ENCODE peak calls at places on chromosome 5, in seven cellular contexts. One of them, this sample, is unnamed.

GRCh38 chr5:54311178-54311811 is 922 bp upstream of the ARL15 start:
- DNase-seq in AG04450: no peak
- DNase-seq in GM12865: peak; percentile 22
- DNase-seq in GM06990: peak; percentile 9
- DNase-seq in tibial nerve: no peak
- DNase-seq in fibroblast of lung: peak; percentile 47
- DNase-seq in lung: no peak
- DNase-seq in this sample: no peak

GRCh38 chr5:160271396-160271795 is 41.0 kb downstream of the CCNJL start:
- DNase-seq in AG04450: no peak
- DNase-seq in GM12865: peak; percentile 60
- DNase-seq in tibial nerve: no peak
- DNase-seq in lung: peak; percentile 40
- DNase-seq in GM06990: no peak
- DNase-seq in fibroblast of lung: no peak
- DNase-seq in this sample: no peak

GRCh38 chr5:40796487-40796889 is 1.7 kb downstream of the PRKAA1 start:
- DNase-seq in GM06990: no peak
- DNase-seq in lung: no peak
- DNase-seq in AG04450: no peak
- DNase-seq in tibial nerve: peak; percentile 29
- DNase-seq in GM12865: no peak
- DNase-seq in fibroblast of lung: peak; percentile 90
- DNase-seq in this sample: no peak

GRCh38 chr5:87308024-87308423 is 40.3 kb downstream of the RASA1 start:
- DNase-seq in fibroblast of lung: no peak
- DNase-seq in tibial nerve: no peak
- DNase-seq in AG04450: no peak
- DNase-seq in GM06990: peak; percentile 24
- DNase-seq in GM12865: peak; percentile 69
- DNase-seq in lung: no peak
- DNase-seq in this sample: no peak

GRCh38 chr5:141492168-141492885 is 3.4 kb downstream of the PCDHGC5 start:
- DNase-seq in fibroblast of lung: no peak
- DNase-seq in lung: no peak
- DNase-seq in GM12865: peak; percentile 74
- DNase-seq in GM06990: peak; percentile 73
- DNase-seq in tibial nerve: no peak
- DNase-seq in AG04450: no peak
- DNase-seq in this sample: no peak

GRCh38 chr5:3362606-3362910 is 233.1 kb upstream of the IRX1 start:
- DNase-seq in AG04450: no peak
- DNase-seq in tibial nerve: no peak
- DNase-seq in GM12865: no peak
- DNase-seq in fibroblast of lung: no peak
- DNase-seq in GM06990: no peak
- DNase-seq in lung: no peak
- DNase-seq in this sample: no peak

GRCh38 chr5:59587489-59588337 is 305.8 kb downstream of the PDE4D start:
- DNase-seq in tibial nerve: no peak
- DNase-seq in GM06990: no peak
- DNase-seq in lung: peak; percentile 51
- DNase-seq in AG04450: peak; percentile 30
- DNase-seq in GM12865: no peak
- DNase-seq in fibroblast of lung: peak; percentile 82
- DNase-seq in this sample: peak; percentile 56

GRCh38 chr5:26757941-26758340 is 280.4 kb downstream of the CDH9 start:
- DNase-seq in fibroblast of lung: no peak
- DNase-seq in GM12865: no peak
- DNase-seq in tibial nerve: no peak
- DNase-seq in lung: no peak
- DNase-seq in AG04450: no peak
- DNase-seq in GM06990: no peak
- DNase-seq in this sample: no peak

GRCh38 chr5:119379929-119380328 is 24.1 kb downstream of the TNFAIP8 start:
- DNase-seq in tibial nerve: no peak
- DNase-seq in fibroblast of lung: no peak
- DNase-seq in AG04450: no peak
- DNase-seq in GM06990: no peak
- DNase-seq in lung: no peak
- DNase-seq in GM12865: no peak
- DNase-seq in this sample: no peak

GRCh38 chr5:158380661-158381060 is 521.7 kb upstream of the CLINT1 start:
- DNase-seq in GM12865: no peak
- DNase-seq in tibial nerve: no peak
- DNase-seq in GM06990: no peak
- DNase-seq in AG04450: no peak
- DNase-seq in fibroblast of lung: no peak
- DNase-seq in lung: no peak
- DNase-seq in this sample: no peak

GRCh38 chr5:123090641-123091257 is 1.7 kb downstream of the PRDM6 start:
- DNase-seq in AG04450: no peak
- DNase-seq in GM06990: no peak
- DNase-seq in tibial nerve: no peak
- DNase-seq in GM12865: no peak
- DNase-seq in lung: no peak
- DNase-seq in fibroblast of lung: no peak
- DNase-seq in this sample: no peak

GRCh38 chr5:95730011-95730700 is 980 bp upstream of the RHOBTB3 start:
- DNase-seq in fibroblast of lung: no peak
- DNase-seq in lung: no peak
- DNase-seq in GM06990: no peak
- DNase-seq in tibial nerve: no peak
- DNase-seq in GM12865: no peak
- DNase-seq in AG04450: no peak
- DNase-seq in this sample: no peak

GRCh38 chr5:67257063-67257462 is 60.5 kb upstream of the CD180 start:
- DNase-seq in GM12865: no peak
- DNase-seq in GM06990: no peak
- DNase-seq in tibial nerve: no peak
- DNase-seq in fibroblast of lung: no peak
- DNase-seq in lung: no peak
- DNase-seq in AG04450: no peak
- DNase-seq in this sample: no peak

GRCh38 chr5:51373880-51374523 is 9.2 kb upstream of the ISL1 start:
- DNase-seq in fibroblast of lung: no peak
- DNase-seq in GM06990: no peak
- DNase-seq in lung: no peak
- DNase-seq in AG04450: no peak
- DNase-seq in GM12865: no peak
- DNase-seq in tibial nerve: no peak
- DNase-seq in this sample: no peak

GRCh38 chr5:55866934-55867333 is 15.8 kb downstream of the IL31RA start:
- DNase-seq in GM06990: no peak
- DNase-seq in tibial nerve: no peak
- DNase-seq in AG04450: no peak
- DNase-seq in GM12865: no peak
- DNase-seq in lung: no peak
- DNase-seq in fibroblast of lung: no peak
- DNase-seq in this sample: no peak

GRCh38 chr5:147670815-147671214 is 111.7 kb downstream of the JAKMIP2 start:
- DNase-seq in AG04450: no peak
- DNase-seq in tibial nerve: no peak
- DNase-seq in lung: no peak
- DNase-seq in fibroblast of lung: no peak
- DNase-seq in GM06990: no peak
- DNase-seq in GM12865: no peak
- DNase-seq in this sample: no peak

GRCh38 chr5:147671365-147671764 is 111.2 kb downstream of the JAKMIP2 start:
- DNase-seq in GM06990: no peak
- DNase-seq in fibroblast of lung: no peak
- DNase-seq in tibial nerve: no peak
- DNase-seq in lung: no peak
- DNase-seq in GM12865: no peak
- DNase-seq in AG04450: no peak
- DNase-seq in this sample: no peak

GRCh38 chr5:147673276-147673675 is 109.3 kb downstream of the JAKMIP2 start:
- DNase-seq in lung: no peak
- DNase-seq in tibial nerve: no peak
- DNase-seq in GM12865: no peak
- DNase-seq in fibroblast of lung: no peak
- DNase-seq in AG04450: no peak
- DNase-seq in GM06990: no peak
- DNase-seq in this sample: no peak

GRCh38 chr5:147669113-147669869 is 113.2 kb downstream of the JAKMIP2 start:
- DNase-seq in GM06990: no peak
- DNase-seq in AG04450: no peak
- DNase-seq in GM12865: no peak
- DNase-seq in tibial nerve: no peak
- DNase-seq in lung: no peak
- DNase-seq in fibroblast of lung: no peak
- DNase-seq in this sample: no peak

GRCh38 chr5:147675168-147675567 is 107.4 kb downstream of the JAKMIP2 start:
- DNase-seq in lung: no peak
- DNase-seq in fibroblast of lung: no peak
- DNase-seq in GM06990: no peak
- DNase-seq in GM12865: no peak
- DNase-seq in tibial nerve: no peak
- DNase-seq in AG04450: no peak
- DNase-seq in this sample: no peak
- TF ChIP-seq CTCF in lung: no peak
- TF ChIP-seq CTCF in fibroblast of lung: no peak
- TF ChIP-seq CTCF in GM06990: no peak
- TF ChIP-seq CTCF in GM12865: no peak
- TF ChIP-seq CTCF in tibial nerve: no peak
- TF ChIP-seq CTCF in AG04450: no peak
- TF ChIP-seq CTCF in this sample: no peak

DNA sequence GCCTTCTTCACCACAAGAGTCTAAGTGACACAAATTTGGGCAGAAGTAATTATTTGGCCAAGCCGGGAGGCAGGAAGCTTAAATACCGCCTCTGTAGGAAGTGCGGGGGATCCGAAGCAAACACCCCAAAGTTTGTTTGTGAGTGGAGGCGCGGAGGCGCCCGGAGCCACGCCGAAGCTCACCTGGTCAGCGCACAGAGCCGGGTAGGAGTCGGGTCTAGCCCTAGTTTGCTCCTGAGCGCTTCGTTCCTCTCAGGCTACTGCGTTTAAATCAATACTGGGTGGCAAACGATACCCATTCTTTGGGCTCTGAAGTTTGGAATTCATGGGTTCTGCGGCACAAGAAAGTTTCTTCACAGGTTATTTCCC is 858 bp downstream of the MCC start:
- DNase-seq in tibial nerve: no peak
- DNase-seq in GM06990: peak; percentile 7
- DNase-seq in fibroblast of lung: peak; percentile 18
- DNase-seq in lung: no peak
- DNase-seq in AG04450: no peak
- DNase-seq in GM12865: no peak
- DNase-seq in this sample: no peak
- H3K4me3 ChIP-seq in tibial nerve: peak overlapping the region; percentile 66
- H3K4me3 ChIP-seq in GM06990: no peak overlapping the region
- H3K4me3 ChIP-seq in fibroblast of lung: peak overlapping the region; percentile 83
- H3K4me3 ChIP-seq in lung: no peak overlapping the region
- H3K4me3 ChIP-seq in AG04450: peak overlapping the region; percentile 92
- H3K4me3 ChIP-seq in GM12865: no peak overlapping the region
- H3K4me3 ChIP-seq in this sample: peak overlapping the region; percentile 90

GRCh38 chr5:160894-161540 is 30.3 kb upstream of the LRRC14B start:
- DNase-seq in GM12865: no peak
- DNase-seq in GM06990: no peak
- DNase-seq in fibroblast of lung: no peak
- DNase-seq in AG04450: no peak
- DNase-seq in tibial nerve: no peak
- DNase-seq in lung: no peak
- DNase-seq in this sample: no peak

GRCh38 chr5:158807-159447 is 32.4 kb upstream of the LRRC14B start:
- DNase-seq in AG04450: no peak
- DNase-seq in fibroblast of lung: no peak
- DNase-seq in lung: no peak
- DNase-seq in GM12865: no peak
- DNase-seq in GM06990: no peak
- DNase-seq in tibial nerve: no peak
- DNase-seq in this sample: no peak

GRCh38 chr5:161541-162110 is 29.7 kb upstream of the LRRC14B start:
- DNase-seq in GM06990: no peak
- DNase-seq in fibroblast of lung: no peak
- DNase-seq in tibial nerve: no peak
- DNase-seq in GM12865: no peak
- DNase-seq in lung: no peak
- DNase-seq in AG04450: no peak
- DNase-seq in this sample: no peak

GRCh38 chr5:159448-160172 is 31.7 kb upstream of the LRRC14B start:
- DNase-seq in AG04450: peak; percentile 47
- DNase-seq in GM06990: no peak
- DNase-seq in GM12865: no peak
- DNase-seq in tibial nerve: no peak
- DNase-seq in fibroblast of lung: peak; percentile 47
- DNase-seq in lung: no peak
- DNase-seq in this sample: peak; percentile 91

GRCh38 chr5:160173-160510 is 31.2 kb upstream of the LRRC14B start:
- DNase-seq in tibial nerve: no peak
- DNase-seq in lung: no peak
- DNase-seq in GM06990: no peak
- DNase-seq in fibroblast of lung: peak; percentile 32
- DNase-seq in AG04450: peak; percentile 36
- DNase-seq in GM12865: no peak
- DNase-seq in this sample: peak; percentile 70
- TF ChIP-seq CTCF in tibial nerve: no peak
- TF ChIP-seq CTCF in lung: no peak
- TF ChIP-seq CTCF in GM06990: no peak
- TF ChIP-seq CTCF in fibroblast of lung: no peak
- TF ChIP-seq CTCF in AG04450: no peak
- TF ChIP-seq CTCF in GM12865: no peak
- TF ChIP-seq CTCF in this sample: no peak

GRCh38 chr5:113150821-113151220 is 174.2 kb downstream of the DCP2 start:
- DNase-seq in tibial nerve: no peak
- DNase-seq in AG04450: no peak
- DNase-seq in GM06990: no peak
- DNase-seq in GM12865: no peak
- DNase-seq in fibroblast of lung: no peak
- DNase-seq in lung: no peak
- DNase-seq in this sample: no peak

GRCh38 chr5:113150221-113150620 is 173.6 kb downstream of the DCP2 start:
- DNase-seq in tibial nerve: no peak
- DNase-seq in fibroblast of lung: no peak
- DNase-seq in GM12865: no peak
- DNase-seq in GM06990: no peak
- DNase-seq in lung: no peak
- DNase-seq in AG04450: no peak
- DNase-seq in this sample: no peak

GRCh38 chr5:113152053-113152452 is 175.5 kb downstream of the DCP2 start:
- DNase-seq in lung: no peak
- DNase-seq in fibroblast of lung: no peak
- DNase-seq in GM06990: no peak
- DNase-seq in tibial nerve: no peak
- DNase-seq in AG04450: no peak
- DNase-seq in GM12865: no peak
- DNase-seq in this sample: no peak

GRCh38 chr5:113153512-113154097 is 177.0 kb downstream of the DCP2 start:
- DNase-seq in AG04450: no peak
- DNase-seq in lung: no peak
- DNase-seq in tibial nerve: no peak
- DNase-seq in GM12865: no peak
- DNase-seq in GM06990: no peak
- DNase-seq in fibroblast of lung: no peak
- DNase-seq in this sample: no peak

DNA sequence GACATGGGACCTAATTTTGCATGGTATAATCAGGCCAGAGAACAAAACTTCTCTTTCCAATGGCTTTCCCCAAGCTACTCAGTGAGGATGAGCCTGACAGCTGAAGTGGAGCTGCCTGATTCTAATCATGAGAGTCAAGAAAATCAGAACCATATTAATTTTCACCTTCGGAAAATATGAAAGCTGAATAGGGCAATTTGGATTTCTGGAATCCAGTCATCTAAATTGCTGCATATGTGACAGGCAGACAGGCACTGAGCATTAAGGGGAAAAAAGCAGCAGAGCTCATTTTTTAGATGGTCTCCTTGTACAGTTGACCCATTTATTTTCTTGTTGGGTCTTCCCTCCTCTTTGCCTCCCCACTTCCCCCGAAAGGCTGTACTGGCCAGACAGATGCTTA is 175.0 kb downstream of the DCP2 start:
- DNase-seq in lung: no peak
- DNase-seq in GM06990: no peak
- DNase-seq in tibial nerve: no peak
- DNase-seq in fibroblast of lung: no peak
- DNase-seq in GM12865: no peak
- DNase-seq in AG04450: no peak
- DNase-seq in this sample: no peak
- H3K4me3 ChIP-seq in lung: no peak overlapping the region
- H3K4me3 ChIP-seq in GM06990: no peak overlapping the region
- H3K4me3 ChIP-seq in tibial nerve: no peak overlapping the region
- H3K4me3 ChIP-seq in fibroblast of lung: no peak overlapping the region
- H3K4me3 ChIP-seq in GM12865: no peak overlapping the region
- H3K4me3 ChIP-seq in AG04450: no peak overlapping the region
- H3K4me3 ChIP-seq in this sample: no peak overlapping the region

This sample was measured in astrocyte of the cerebellum.